ENCODE peak calls at places on chromosomes 16 and 17, in five cellular contexts. S, I, J, P and R are unnamed samples.
A peak's percentile ranks its signal among the peaks of the same experiment; 100 is the strongest.

GRCh38 chr17:66791337-66791736 is 43.6 kb upstream of the CACNG5 start:
- DNase-seq in S (no peak), I (no peak), J (no peak), P (no peak), R (no peak)

GRCh38 chr17:12509836-12510235 is 155.9 kb upstream of the MYOCD start:
- DNase-seq in S (no peak), I (no peak), J (no peak), P (no peak), R (no peak)

GRCh38 chr17:77163521-77164280 is 22.9 kb downstream of the SEC14L1 start:
- DNase-seq in S (no peak), I (no peak), J (no peak), P (no peak), R (no peak)

GRCh38 chr17:34485999-34486398 is 93.4 kb upstream of the TMEM132E start:
- DNase-seq in S (no peak), I (no peak), J (no peak), P (no peak), R (no peak)

GRCh38 chr16:77745972-77746371 is 23.7 kb downstream of the NUDT7 start:
- DNase-seq in S (no peak), I (no peak), J (no peak), P (no peak), R (no peak)

GRCh38 chr16:69435977-69436729 is 11.7 kb downstream of the CYB5B start:
- DNase-seq in S (no peak), I (no peak), J (no peak), P (no peak), R (no peak)

GRCh38 chr16:19524866-19525723 is 1.4 kb downstream of the CCP110 start:
- DNase-seq in S (no peak), I (peak; percentile 12), J (no peak), P (no peak), R (no peak)

GRCh38 chr17:39926588-39927100 is 757 bp downstream of the ORMDL3 start:
- DNase-seq in S (no peak), I (peak; percentile 28), J (peak; percentile 69), P (peak; percentile 42), R (peak; percentile 81)

GRCh38 chr17:80166446-80166845 is 3.4 kb upstream of the CARD14 start:
- DNase-seq in S (no peak), I (no peak), J (no peak), P (no peak), R (no peak)

GRCh38 chr16:88066234-88066633 is 115.0 kb downstream of the BANP start:
- DNase-seq in S (no peak), I (no peak), J (no peak), P (no peak), R (no peak)

GRCh38 chr17:7367918-7368596 is 12.8 kb upstream of the TNK1 start:
- DNase-seq in S (no peak), I (no peak), J (no peak), P (no peak), R (no peak)